ENCODE peak calls at places on chromosomes 2 and 18, in six cellular contexts. T, W, K, V, I and M are unnamed samples. For H3K4me1, the result is how much of the 10 kb centered on the place peaks cover.

GRCh38 chr2:85756822-85757435 is 3.1 kb downstream of the ATOH8 start:
- DNase-seq in T (no peak), W (no peak), K (no peak), V (no peak), I (peak), M (no peak)

GRCh38 chr2:100394111-100394641 is 23.3 kb downstream of the CHST10 start:
- DNase-seq in T (no peak), W (no peak), K (no peak), V (peak), I (no peak), M (no peak)

GRCh38 chr18:76459312-76459686 is 35.7 kb downstream of the ZNF516 start:
- DNase-seq in T (no peak), W (no peak), K (no peak), V (no peak), I (no peak), M (no peak)

GRCh38 chr2:58110765-58111164 is 64.2 kb downstream of the VRK2 start:
- DNase-seq in T (no peak), W (peak), K (no peak), V (no peak), I (no peak), M (no peak)

GRCh38 chr18:25463726-25464125 is 111.8 kb upstream of the ZNF521 start:
- DNase-seq in T (no peak), W (no peak), K (no peak), V (no peak), I (no peak), M (no peak)

GRCh38 chr18:519019-519879 is 18.7 kb upstream of the COLEC12 start:
- DNase-seq in T (peak), W (peak), K (no peak), V (peak), I (peak), M (peak)

GRCh38 chr2:222796413-222797103 is 64.3 kb upstream of the ACSL3 start:
- DNase-seq in T (peak), W (peak), K (peak), V (peak), I (peak), M (no peak)

GRCh38 chr2:28389399-28390240 is 3.0 kb upstream of the FOSL2 start:
- DNase-seq in T (no peak), W (peak), K (no peak), V (no peak), I (no peak), M (peak)

GRCh38 chr2:101775092-101775491 is 77.6 kb downstream of the MAP4K4 start:
- DNase-seq in T (no peak), W (no peak), K (no peak), V (peak), I (no peak), M (no peak)

GRCh38 chr2:127733816-127734537 is 32.7 kb downstream of the SFT2D3 start:
- DNase-seq in T (no peak), W (no peak), K (no peak), V (peak), I (no peak), M (no peak)

GRCh38 chr18:48027401-48027931 is 97.0 kb upstream of the SMAD2 start:
- DNase-seq in T (no peak), W (no peak), K (no peak), V (no peak), I (no peak), M (no peak)

GRCh38 chr18:39523281-39523680 is 1957.7 kb upstream of the CELF4 start:
- DNase-seq in T (peak), W (no peak), K (peak), V (peak), I (no peak), M (no peak)

GRCh38 chr18:74797577-74798151 is 200.0 kb downstream of the ZNF407 start:
- DNase-seq in T (no peak), W (no peak), K (no peak), V (no peak), I (no peak), M (peak)

GRCh38 chr2:134137182-134137595 is 116.7 kb upstream of the MGAT5 start:
- DNase-seq in T (no peak), W (no peak), K (peak), V (peak), I (peak), M (no peak)

GRCh38 chr18:22233271-22233670 is 63.9 kb downstream of the GATA6 start:
- DNase-seq in T (no peak), W (no peak), K (no peak), V (no peak), I (no peak), M (no peak)

GRCh38 chr2:118050386-118050785 is 36.5 kb upstream of the CCDC93 start:
- DNase-seq in T (no peak), W (no peak), K (peak), V (no peak), I (no peak), M (no peak)

GRCh38 chr2:154455871-154456270 is 242.6 kb upstream of the KCNJ3 start:
- DNase-seq in T (no peak), W (no peak), K (no peak), V (no peak), I (no peak), M (no peak)

GRCh38 chr2:192194866-192195547 is at the start of gene TMEFF2:
- DNase-seq in T (peak), W (peak), K (peak), V (peak), I (peak), M (peak)

GRCh38 chr2:1309507-1309906 is 103.8 kb upstream of the TPO start:
- DNase-seq in T (no peak), W (no peak), K (no peak), V (no peak), I (no peak), M (no peak)

GRCh38 chr2:74577448-74577847 is 22.9 kb downstream of the DOK1 start:
- DNase-seq in T (no peak), W (no peak), K (no peak), V (peak), I (no peak), M (no peak)

GRCh38 chr2:49369650-49370049 is 215.3 kb upstream of the FSHR start:
- DNase-seq in T (no peak), W (no peak), K (no peak), V (no peak), I (no peak), M (no peak)

GRCh38 chr18:35322486-35323258 is 21.5 kb downstream of the ZNF24 start:
- DNase-seq in T (no peak), W (no peak), K (peak), V (no peak), I (no peak), M (no peak)

GRCh38 chr2:72953976-72954375 is 36.7 kb downstream of the EMX1 start:
- DNase-seq in T (no peak), W (no peak), K (no peak), V (no peak), I (no peak), M (no peak)

GRCh38 chr2:136065384-136065783 is 52.6 kb downstream of the CXCR4 start:
- DNase-seq in T (no peak), W (no peak), K (no peak), V (peak), I (no peak), M (no peak)

GRCh38 chr2:73033142-73033765 is 38.3 kb downstream of the SFXN5 start:
- DNase-seq in T (no peak), W (no peak), K (no peak), V (no peak), I (no peak), M (no peak)

GRCh38 chr2:67797801-67798535 is 264.8 kb downstream of the C1D start:
- DNase-seq in T (peak), W (no peak), K (peak), V (peak), I (peak), M (no peak)

GRCh38 chr18:13241083-13241892 is 22.7 kb downstream of the LDLRAD4 start:
- DNase-seq in T (no peak), W (peak), K (no peak), V (no peak), I (no peak), M (peak)

GRCh38 chr2:109377976-109378375 is 235.8 kb downstream of the SEPTIN10 start:
- DNase-seq in T (no peak), W (peak), K (no peak), V (no peak), I (no peak), M (no peak)

GRCh38 chr2:98702127-98702802 is 28.7 kb downstream of the MGAT4A start:
- DNase-seq in T (peak), W (no peak), K (no peak), V (no peak), I (peak), M (no peak)

GRCh38 chr2:101881131-101881530 is 110.6 kb upstream of the IL1R2 start:
- DNase-seq in T (no peak), W (no peak), K (peak), V (no peak), I (no peak), M (no peak)

GRCh38 chr2:237726401-237726830 is 72.2 kb upstream of the RBM44 start:
- DNase-seq in T (no peak), W (no peak), K (no peak), V (peak), I (peak), M (no peak)

GRCh38 chr18:702957-703659 is 9.3 kb downstream of the ENOSF1 start:
- DNase-seq in T (peak), W (peak), K (peak), V (peak), I (no peak), M (peak)

GRCh38 chr2:85550476-85550875 is 10.8 kb downstream of the GGCX start:
- DNase-seq in T (no peak), W (no peak), K (no peak), V (no peak), I (no peak), M (no peak)

GRCh38 chr2:233422050-233422639 is 67.9 kb downstream of the DGKD start:
- DNase-seq in T (peak), W (no peak), K (peak), V (no peak), I (peak), M (no peak)

GRCh38 chr2:230737791-230738226 is 25.2 kb downstream of the CAB39 start:
- DNase-seq in T (peak), W (no peak), K (peak), V (no peak), I (no peak), M (no peak)

GRCh38 chr2:126878601-126879000 is 20.1 kb upstream of the TEX51 start:
- DNase-seq in T (no peak), W (peak), K (no peak), V (no peak), I (no peak), M (no peak)

GRCh38 chr2:70887550-70888229 is 48.0 kb upstream of the ATP6V1B1 start:
- DNase-seq in T (peak), W (peak), K (no peak), V (no peak), I (peak), M (no peak)

GRCh38 chr2:167935803-167936110 is 311.6 kb downstream of the STK39 start:
- DNase-seq in T (no peak), W (no peak), K (no peak), V (no peak), I (no peak), M (no peak)

DNA sequence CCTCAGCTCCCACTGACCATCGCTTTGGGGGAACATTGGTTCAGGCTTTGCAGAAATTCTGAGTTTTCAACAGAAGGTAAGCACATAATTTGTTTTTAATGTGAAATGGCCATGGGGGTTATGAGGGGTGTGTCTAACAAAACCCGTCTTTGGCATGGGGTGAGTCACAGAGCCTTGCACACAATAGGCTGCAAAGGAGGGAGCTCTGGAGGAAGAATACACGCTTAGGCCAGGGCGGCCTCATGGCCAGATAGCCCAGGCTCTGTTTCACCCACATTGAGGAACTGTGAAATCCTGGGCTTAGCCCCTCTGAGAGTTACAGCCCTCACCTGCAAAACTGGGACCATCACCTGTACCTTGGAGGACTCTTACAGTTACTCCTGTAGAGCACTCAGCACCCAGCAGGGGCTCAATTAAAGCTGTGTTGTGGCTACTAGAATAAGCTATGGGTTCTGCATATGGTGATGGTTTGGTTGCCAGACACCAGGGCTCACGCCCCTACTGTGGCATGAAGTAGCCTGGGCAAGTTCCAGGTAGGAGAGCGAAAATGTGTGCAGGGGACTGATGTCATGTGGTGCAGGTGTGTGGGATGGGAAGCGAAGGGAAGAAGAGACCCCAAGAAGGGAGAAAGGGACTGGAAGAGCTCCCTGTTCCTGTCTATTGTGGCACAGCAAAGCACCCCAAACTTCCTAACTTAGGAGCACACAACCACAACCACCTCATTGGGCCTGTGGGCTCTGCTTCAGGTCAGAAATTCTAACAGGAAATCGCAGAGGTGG is 140.7 kb upstream of the BCL2L11 start:
- DNase-seq in T (no peak), W (peak), K (peak), V (no peak), I (no peak), M (no peak)
- H3K27ac ChIP-seq in T (no peak), W (no peak), K (no peak), V (no peak), I (no peak), M (no peak)

GRCh38 chr2:217555075-217555876 is 447.5 kb downstream of the TNS1 start:
- DNase-seq in T (no peak), W (peak), K (no peak), V (no peak), I (no peak), M (no peak)
- H3K4me1 ChIP-seq in T (under half), W (under half), K (under half), V (under half), I (under half), M (under half)

GRCh38 chr2:46837112-46837454 is 78.5 kb downstream of the MCFD2 start:
- DNase-seq in T (no peak), W (no peak), K (no peak), V (no peak), I (no peak), M (no peak)
- H3K27ac ChIP-seq in T (no peak), W (no peak), K (no peak), V (no peak), I (no peak), M (no peak)

GRCh38 chr2:12484536-12485115 is 232.1 kb upstream of the TRIB2 start:
- DNase-seq in T (no peak), W (no peak), K (peak), V (peak), I (no peak), M (no peak)
- H3K4me1 ChIP-seq in T (under half), W (under half), K (under half), V (under half), I (under half), M (under half)

DNA sequence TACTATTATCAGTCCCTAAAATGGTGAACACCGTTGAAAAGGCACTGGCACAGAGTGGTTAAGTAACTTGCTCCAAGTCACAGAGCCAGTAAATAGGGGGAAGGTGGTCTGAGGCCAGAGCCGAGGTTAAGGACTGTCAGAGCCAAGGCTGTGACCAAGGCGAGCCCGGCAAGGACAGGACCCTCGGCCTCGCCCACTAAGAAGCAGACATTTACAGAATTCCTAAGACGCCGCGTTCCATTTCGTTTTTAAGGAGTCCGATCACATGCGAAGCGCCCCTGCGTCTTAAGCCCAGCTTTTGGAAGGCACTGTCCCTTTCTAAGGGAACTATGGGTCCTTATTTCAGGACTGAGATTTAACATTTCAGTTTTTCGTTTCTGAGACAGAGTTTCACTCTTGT is 1.0 kb downstream of the PDIA6 start:
- DNase-seq in T (no peak), W (peak), K (no peak), V (no peak), I (no peak), M (no peak)
- H3K27ac ChIP-seq in T (peak), W (no peak), K (peak), V (peak), I (peak), M (peak)

DNA sequence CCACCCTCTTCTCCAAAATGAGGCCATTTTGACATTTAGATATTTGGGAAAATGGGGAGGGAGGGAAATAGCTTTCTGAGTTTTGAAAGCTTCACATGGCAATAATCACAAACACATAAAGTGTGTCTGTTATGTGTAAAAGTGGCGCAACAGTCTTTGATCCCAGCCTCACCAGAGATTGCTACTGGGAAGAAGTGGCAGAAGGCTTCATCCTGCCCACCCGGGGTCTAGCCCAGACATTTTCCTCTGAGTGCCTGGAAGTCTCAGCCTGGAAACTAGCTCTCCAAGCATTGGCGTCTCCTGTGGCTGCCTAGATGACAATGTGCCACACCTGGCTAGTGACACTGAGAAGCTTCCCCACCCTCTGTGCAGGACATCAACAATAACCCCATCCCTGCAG is 1.7 kb upstream of the LBH start:
- DNase-seq in T (no peak), W (no peak), K (no peak), V (no peak), I (no peak), M (no peak)
- H3K4me1 ChIP-seq in T (under half), W (under half), K (under half), V (under half), I (under half), M (half or more)

GRCh38 chr2:239297142-239298125 is 103.4 kb downstream of the HDAC4 start:
- DNase-seq in T (no peak), W (peak), K (no peak), V (no peak), I (no peak), M (no peak)

GRCh38 chr2:239294571-239295054 is 106.2 kb downstream of the HDAC4 start:
- DNase-seq in T (no peak), W (peak), K (no peak), V (no peak), I (no peak), M (no peak)

GRCh38 chr2:239296020-239296932 is 104.5 kb downstream of the HDAC4 start:
- DNase-seq in T (peak), W (peak), K (no peak), V (no peak), I (no peak), M (no peak)

GRCh38 chr2:239293450-239294430 is 107.1 kb downstream of the HDAC4 start:
- DNase-seq in T (no peak), W (peak), K (no peak), V (no peak), I (no peak), M (no peak)

DNA sequence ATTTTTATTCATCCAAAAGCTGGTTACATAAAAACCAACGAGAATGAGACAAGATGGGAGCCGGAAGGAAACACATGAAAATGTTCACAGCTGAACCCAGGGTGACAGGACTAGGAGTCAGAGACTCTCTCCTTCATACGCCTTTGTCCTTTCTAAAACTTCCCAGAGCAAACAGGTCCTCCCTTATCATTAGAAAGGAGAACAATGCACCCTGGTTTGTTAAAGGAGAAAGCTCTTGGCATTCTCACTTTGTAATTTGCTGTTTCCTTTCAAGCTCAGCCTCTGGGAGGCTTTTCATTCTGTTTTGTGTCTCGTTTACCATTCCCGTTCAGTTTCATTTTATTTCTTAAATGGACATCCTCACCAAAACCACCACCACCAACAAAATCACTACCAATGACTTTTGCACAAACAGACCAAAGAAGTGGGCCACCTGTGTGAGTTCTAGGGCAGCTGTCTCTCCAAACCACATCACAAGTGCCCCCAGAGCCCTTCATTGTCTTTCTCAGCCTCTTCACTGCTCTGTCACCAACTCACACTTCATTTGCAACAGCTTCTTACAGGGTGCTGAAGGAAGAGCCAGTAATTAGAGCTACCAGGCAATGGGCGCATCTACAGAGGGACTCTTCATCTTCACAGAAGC is 105.3 kb downstream of the HDAC4 start:
- DNase-seq in T (no peak), W (peak), K (no peak), V (no peak), I (no peak), M (no peak)
- H3K27ac ChIP-seq in T (peak), W (peak), K (no peak), V (no peak), I (no peak), M (no peak)

GRCh38 chr2:144606756-144607498 is 87.0 kb upstream of the ZEB2 start:
- DNase-seq in T (no peak), W (no peak), K (no peak), V (no peak), I (no peak), M (no peak)

GRCh38 chr2:144603334-144603733 is 83.4 kb upstream of the ZEB2 start:
- DNase-seq in T (no peak), W (no peak), K (no peak), V (no peak), I (no peak), M (no peak)

GRCh38 chr2:144607899-144608477 is 88.1 kb upstream of the ZEB2 start:
- DNase-seq in T (no peak), W (no peak), K (no peak), V (peak), I (no peak), M (no peak)

GRCh38 chr2:144605232-144605631 is 85.3 kb upstream of the ZEB2 start:
- DNase-seq in T (no peak), W (no peak), K (no peak), V (no peak), I (no peak), M (no peak)
- H3K4me1 ChIP-seq in T (under half), W (under half), K (under half), V (under half), I (under half), M (under half)